ENCODE peak calls at places on chromosome 11, in nine cellular contexts. I is RWPE2, W is aorta, G is upper lobe of right lung, J is psoas muscle, K is right lobe of liver, Y is lower lobe of right lung, O is heart right ventricle, C is DND-41. V is an unnamed sample.

GRCh38 chr11:65553301-65554001 is 4.7 kb downstream of the LTBP3 start:
- ATAC-seq in I (no peak), W (no peak), G (peak; percentile 2), J (no peak), K (no peak), Y (no peak), O (no peak), C (peak; percentile 87), V (no peak)

GRCh38 chr11:65981101-65981740 is 19.7 kb downstream of the SART1 start:
- ATAC-seq in I (peak; percentile 5), W (no peak), G (no peak), J (peak; percentile 47), K (no peak), Y (no peak), O (peak; percentile 10), C (peak; percentile 20), V (no peak)

GRCh38 chr11:69537855-69538640 is 56.6 kb downstream of the LINC01488 start:
- ATAC-seq in I (no peak), W (no peak), G (no peak), J (no peak), K (no peak), Y (no peak), O (no peak), C (no peak), V (no peak)

GRCh38 chr11:60954421-60954820 is 2.4 kb upstream of the SLC15A3 start:
- ATAC-seq in I (no peak), W (no peak), G (peak; percentile 56), J (no peak), K (peak; percentile 16), Y (peak; percentile 30), O (no peak), C (no peak), V (no peak)

GRCh38 chr11:123166095-123166559 is 28.9 kb downstream of the CLMP start:
- ATAC-seq in I (peak; percentile 14), W (no peak), G (peak; percentile 70), J (no peak), K (no peak), Y (peak; percentile 66), O (peak; percentile 37), C (peak; percentile 48), V (peak; percentile 49)

GRCh38 chr11:68509105-68509504 is 48.6 kb downstream of the PPP6R3 start:
- ATAC-seq in I (no peak), W (no peak), G (no peak), J (no peak), K (no peak), Y (no peak), O (no peak), C (no peak), V (no peak)

GRCh38 chr11:64921384-64921783 is 3.1 kb upstream of the PPP2R5B start:
- ATAC-seq in I (no peak), W (no peak), G (no peak), J (no peak), K (no peak), Y (no peak), O (no peak), C (no peak), V (no peak)

GRCh38 chr11:117992136-117992535 is 5.9 kb downstream of the IL10RA start:
- ATAC-seq in I (no peak), W (no peak), G (no peak), J (no peak), K (no peak), Y (no peak), O (no peak), C (no peak), V (no peak)

GRCh38 chr11:57560146-57560545 is 7.3 kb downstream of the UBE2L6 start:
- ATAC-seq in I (no peak), W (no peak), G (no peak), J (no peak), K (no peak), Y (no peak), O (no peak), C (no peak), V (no peak)

GRCh38 chr11:57566564-57567209 is 785 bp downstream of the UBE2L6 start:
- ATAC-seq in I (no peak), W (no peak), G (no peak), J (no peak), K (no peak), Y (no peak), O (no peak), C (peak; percentile 16), V (no peak)

GRCh38 chr11:57567210-57567511 is 311 bp downstream of the UBE2L6 start:
- ATAC-seq in I (no peak), W (peak; percentile 11), G (no peak), J (no peak), K (peak; percentile 5), Y (no peak), O (no peak), C (peak; percentile 8), V (no peak)

GRCh38 chr11:57566035-57566504 is 1.4 kb downstream of the UBE2L6 start:
- ATAC-seq in I (no peak), W (peak; percentile 68), G (peak; percentile 60), J (no peak), K (peak; percentile 72), Y (peak; percentile 74), O (peak; percentile 75), C (peak; percentile 63), V (peak; percentile 60)

DNA sequence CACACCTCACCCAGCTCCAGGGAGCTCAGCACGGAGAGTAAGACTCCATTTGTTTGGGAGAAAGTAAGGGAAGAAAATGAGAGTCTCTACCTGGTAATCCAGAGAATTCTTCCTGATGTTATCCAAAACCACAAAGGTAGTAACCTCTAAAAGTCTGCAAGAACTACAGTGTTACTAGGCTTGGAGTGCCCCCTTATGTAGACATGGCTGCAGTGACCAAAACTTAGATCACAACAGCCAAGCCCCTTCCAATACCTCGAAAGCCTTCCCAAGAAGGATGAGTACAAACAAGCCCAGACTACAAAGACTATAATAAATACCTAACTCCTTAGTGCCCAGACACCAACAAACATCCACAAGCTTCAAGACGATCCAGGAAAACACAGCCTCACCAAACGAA is 4.9 kb downstream of the UBE2L6 start:
- ATAC-seq in I (no peak), W (no peak), G (no peak), J (no peak), K (no peak), Y (no peak), O (no peak), C (no peak), V (no peak)
- H3K4me1 ChIP-seq in I (no peaks in the 10 kb centered on the region), W (no peaks in the 10 kb centered on the region), G (peaks cover 20% of the 10 kb centered on the region), J (peaks cover 6% of the 10 kb centered on the region), K (no peaks in the 10 kb centered on the region), Y (peaks cover 28% of the 10 kb centered on the region), O (no peaks in the 10 kb centered on the region), C (peaks cover 24% of the 10 kb centered on the region), V (peaks cover 34% of the 10 kb centered on the region)

GRCh38 chr11:44766972-44767278 is 40.2 kb downstream of the TSPAN18 start:
- ATAC-seq in I (no peak), W (peak; percentile 34), G (no peak), J (no peak), K (no peak), Y (no peak), O (peak; percentile 93), C (no peak), V (peak; percentile 47)

GRCh38 chr11:44766112-44766971 is 39.6 kb downstream of the TSPAN18 start:
- ATAC-seq in I (no peak), W (peak; percentile 84), G (peak; percentile 53), J (peak; percentile 40), K (peak; percentile 74), Y (peak; percentile 64), O (peak; percentile 84), C (no peak), V (peak; percentile 54)

GRCh38 chr11:44764583-44764982 is 37.8 kb downstream of the TSPAN18 start:
- ATAC-seq in I (no peak), W (no peak), G (no peak), J (no peak), K (no peak), Y (no peak), O (no peak), C (no peak), V (no peak)

GRCh38 chr11:44765026-44765595 is 38.3 kb downstream of the TSPAN18 start:
- ATAC-seq in I (no peak), W (no peak), G (no peak), J (no peak), K (no peak), Y (no peak), O (no peak), C (no peak), V (no peak)

GRCh38 chr11:44765676-44766075 is 38.9 kb downstream of the TSPAN18 start:
- ATAC-seq in I (no peak), W (no peak), G (no peak), J (no peak), K (no peak), Y (no peak), O (no peak), C (no peak), V (no peak)
- H3K4me1 ChIP-seq in I (peaks cover under 1% of the 10 kb centered on the region), W (no peaks in the 10 kb centered on the region), G (peaks cover 28% of the 10 kb centered on the region), J (peaks cover 5% of the 10 kb centered on the region), K (no peaks in the 10 kb centered on the region), Y (peaks cover 27% of the 10 kb centered on the region), O (peaks cover 81% of the 10 kb centered on the region), C (no peaks in the 10 kb centered on the region), V (peaks cover 40% of the 10 kb centered on the region)

DNA sequence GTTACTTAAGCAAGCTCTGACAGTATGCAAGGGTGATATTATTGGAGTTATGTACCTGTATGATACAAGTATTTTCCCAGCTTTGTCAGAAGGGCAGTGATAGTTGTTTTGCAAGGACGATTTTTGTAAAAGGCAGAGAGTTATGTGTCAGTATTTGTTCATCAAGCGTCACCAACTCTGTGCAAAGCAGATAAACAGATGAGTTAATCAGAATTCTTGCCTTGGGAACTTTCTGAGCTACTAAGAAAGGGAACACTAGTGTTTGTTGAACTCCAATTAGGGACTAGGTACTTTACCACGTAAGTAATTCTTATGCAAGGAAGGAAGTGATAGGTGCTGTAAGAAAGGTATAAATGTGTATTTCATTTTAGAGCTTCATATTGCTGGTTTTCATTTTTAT is 1.5 kb downstream of the USP47 start:
- ATAC-seq in I (peak; percentile 51), W (no peak), G (peak; percentile 5), J (no peak), K (peak; percentile 54), Y (peak; percentile 62), O (peak; percentile 13), C (no peak), V (peak; percentile 65)
- H3K4me1 ChIP-seq in I (peaks cover 26% of the 10 kb centered on the region), W (no peaks in the 10 kb centered on the region), G (peaks cover 46% of the 10 kb centered on the region), J (peaks cover 46% of the 10 kb centered on the region), K (no peaks in the 10 kb centered on the region), Y (peaks cover 56% of the 10 kb centered on the region), O (peaks cover 51% of the 10 kb centered on the region), C (peaks cover 37% of the 10 kb centered on the region), V (peaks cover 54% of the 10 kb centered on the region)

GRCh38 chr11:36101466-36101865 is 157.6 kb downstream of the LDLRAD3 start:
- ATAC-seq in I (no peak), W (no peak), G (no peak), J (no peak), K (no peak), Y (no peak), O (no peak), C (no peak), V (no peak)

GRCh38 chr11:36104660-36104992 is 160.8 kb downstream of the LDLRAD3 start:
- ATAC-seq in I (no peak), W (peak; percentile 31), G (no peak), J (no peak), K (no peak), Y (no peak), O (peak; percentile 57), C (no peak), V (no peak)

GRCh38 chr11:36105743-36106581 is 162.1 kb downstream of the LDLRAD3 start:
- ATAC-seq in I (no peak), W (no peak), G (no peak), J (peak; percentile 14), K (no peak), Y (no peak), O (peak; percentile 10), C (no peak), V (no peak)

GRCh38 chr11:36102868-36103267 is 159.0 kb downstream of the LDLRAD3 start:
- ATAC-seq in I (no peak), W (no peak), G (no peak), J (no peak), K (no peak), Y (no peak), O (no peak), C (no peak), V (no peak)

DNA sequence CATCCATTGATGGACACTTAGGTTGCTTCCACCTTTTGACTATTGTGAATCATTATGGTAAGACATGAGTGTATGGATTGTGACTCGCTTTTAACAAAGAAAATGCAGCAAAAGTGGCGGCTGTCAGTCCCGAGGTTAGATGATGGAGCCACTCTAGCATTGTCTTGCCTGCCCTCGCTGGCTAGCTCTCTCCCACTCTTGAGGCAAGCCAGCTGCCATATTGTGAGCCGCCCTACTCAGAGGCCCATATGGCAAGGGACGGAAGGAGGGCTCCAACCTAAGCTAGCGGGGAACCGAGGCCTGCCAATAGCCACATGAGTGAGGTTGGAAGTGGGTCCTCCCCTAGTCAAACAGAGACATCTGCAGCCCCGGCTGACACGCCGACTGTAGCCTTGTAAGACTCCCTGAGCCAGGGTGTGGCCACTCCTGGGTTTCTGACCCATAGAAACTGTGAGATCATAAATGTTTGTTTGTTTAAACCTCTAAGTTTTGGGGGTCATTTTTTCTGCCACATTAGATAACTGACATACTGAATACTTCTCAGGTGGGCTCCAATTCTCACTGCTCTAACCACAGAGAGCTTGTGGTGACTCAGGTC is 160.2 kb downstream of the LDLRAD3 start:
- ATAC-seq in I (no peak), W (no peak), G (no peak), J (no peak), K (no peak), Y (no peak), O (no peak), C (no peak), V (no peak)
- H3K4me1 ChIP-seq in I (no peaks in the 10 kb centered on the region), W (no peaks in the 10 kb centered on the region), G (peaks cover 4% of the 10 kb centered on the region), J (no peaks in the 10 kb centered on the region), K (no peaks in the 10 kb centered on the region), Y (peaks cover 4% of the 10 kb centered on the region), O (no peaks in the 10 kb centered on the region), C (no peaks in the 10 kb centered on the region), V (no peaks in the 10 kb centered on the region)